ENCODE peak calls at places on chromosomes 1 and 21, in four cellular contexts. R is HepG2, X is GM12878, I is K562. W is an unnamed sample.

GRCh38 chr1:2978691-2979190 is 42.5 kb upstream of the ACTRT2 start:
- DNase-seq in I (no peak), X (no peak), R (no peak), W (no peak)

GRCh38 chr1:40258445-40258769 is 371 bp downstream of the ZMPSTE24 start:
- DNase-seq in I (no peak), R (peak), X (no peak), W (peak)

GRCh38 chr1:162003825-162004205 is 19.9 kb downstream of the OLFML2B start:
- DNase-seq in I (no peak), X (no peak), R (no peak), W (no peak)

GRCh38 chr1:62321438-62321837 is 2.2 kb upstream of the KANK4 start:
- DNase-seq in R (no peak), X (no peak), I (no peak), W (no peak)

GRCh38 chr1:2911391-2912178 is 109.7 kb upstream of the ACTRT2 start:
- DNase-seq in X (no peak), I (no peak), R (no peak), W (no peak)

GRCh38 chr1:235067396-235068154 is 61.1 kb downstream of the TOMM20 start:
- DNase-seq in I (peak), X (no peak), R (peak), W (no peak)

GRCh38 chr1:93442276-93442675 is 5.6 kb upstream of the FNBP1L start:
- DNase-seq in I (peak), X (no peak), R (no peak), W (no peak)

GRCh38 chr21:25561668-25562641 is 45.3 kb downstream of the MRPL39 start:
- DNase-seq in X (peak), R (no peak), I (no peak), W (no peak)

GRCh38 chr1:22388666-22389455 is 62.8 kb upstream of the ZBTB40 start:
- DNase-seq in X (no peak), R (no peak), I (no peak), W (no peak)

GRCh38 chr21:31505975-31506374 is 153.5 kb upstream of the SOD1 start:
- DNase-seq in I (no peak), X (no peak), R (no peak), W (no peak)

GRCh38 chr1:39048745-39049370 is 22.7 kb downstream of the NDUFS5 start:
- DNase-seq in R (no peak), X (no peak), I (peak), W (no peak)

GRCh38 chr1:115440733-115441132 is 102.7 kb upstream of the NGF start:
- DNase-seq in X (no peak), I (no peak), R (no peak), W (no peak)

GRCh38 chr1:6301526-6301925 is 40.6 kb upstream of the GPR153 start:
- DNase-seq in R (no peak), X (no peak), I (no peak), W (no peak)

GRCh38 chr1:6207075-6207885 is 1.4 kb downstream of the RNF207 start:
- DNase-seq in R (no peak), X (no peak), I (no peak), W (no peak)

GRCh38 chr1:97204468-97204867 is 482.9 kb downstream of the PTBP2 start:
- DNase-seq in I (no peak), R (no peak), X (no peak), W (no peak)

GRCh38 chr1:910311-910880 is 13.3 kb upstream of the SAMD11 start:
- DNase-seq in X (no peak), I (no peak), R (no peak), W (no peak)

GRCh38 chr1:7267493-7267892 is 482.2 kb downstream of the CAMTA1 start:
- DNase-seq in R (peak), X (no peak), I (no peak), W (no peak)

GRCh38 chr1:200794506-200795065 is 55.9 kb downstream of the CAMSAP2 start:
- DNase-seq in X (no peak), I (no peak), R (no peak), W (no peak)

GRCh38 chr1:97630968-97631367 is 289.9 kb downstream of the DPYD start:
- DNase-seq in X (no peak), I (no peak), R (no peak), W (peak)

GRCh38 chr1:7561331-7561921 is 209.7 kb upstream of the VAMP3 start:
- DNase-seq in R (no peak), X (no peak), I (peak), W (peak)

GRCh38 chr1:180580237-180580636 is 21.5 kb downstream of the OVAAL start:
- DNase-seq in R (no peak), X (no peak), I (no peak), W (no peak)

GRCh38 chr1:22915816-22916468 is 56.7 kb downstream of the LACTBL1 start:
- DNase-seq in R (no peak), I (no peak), X (no peak), W (no peak)

GRCh38 chr1:46072975-46073374 is 59.5 kb downstream of the PIK3R3 start:
- DNase-seq in X (no peak), R (no peak), I (no peak), W (no peak)

GRCh38 chr1:235169986-235170385 is 8.9 kb upstream of the RBM34 start:
- DNase-seq in X (no peak), I (no peak), R (no peak), W (no peak)

GRCh38 chr1:85201340-85202091 is 700 bp upstream of the SYDE2 start:
- DNase-seq in R (peak), I (peak), X (no peak), W (peak)

GRCh38 chr1:8464987-8465386 is 147.1 kb downstream of the SLC45A1 start:
- DNase-seq in I (no peak), R (no peak), X (no peak), W (no peak)

GRCh38 chr1:20153000-20153418 is 13.9 kb downstream of the PLA2G2F start:
- DNase-seq in I (no peak), X (no peak), R (no peak), W (no peak)

GRCh38 chr1:168161459-168161858 is 17.3 kb upstream of the TIPRL start:
- DNase-seq in R (no peak), I (peak), X (no peak), W (no peak)

GRCh38 chr1:224427346-224427745 is 7.3 kb downstream of the WDR26 start:
- DNase-seq in I (no peak), X (no peak), R (no peak), W (no peak)

GRCh38 chr1:153790282-153790995 is 15.2 kb downstream of the SLC27A3 start:
- DNase-seq in X (no peak), I (no peak), R (no peak), W (no peak)

GRCh38 chr1:204947747-204948146 is 77.1 kb downstream of the NFASC start:
- DNase-seq in R (no peak), I (no peak), X (no peak), W (no peak)

GRCh38 chr1:204945565-204945977 is 74.9 kb downstream of the NFASC start:
- DNase-seq in R (no peak), X (no peak), I (no peak), W (no peak)

GRCh38 chr1:204947338-204947737 is 76.7 kb downstream of the NFASC start:
- DNase-seq in R (no peak), I (no peak), X (no peak), W (no peak)

GRCh38 chr1:204946640-204947039 is 76.0 kb downstream of the NFASC start:
- DNase-seq in I (no peak), R (no peak), X (no peak), W (no peak)

DNA sequence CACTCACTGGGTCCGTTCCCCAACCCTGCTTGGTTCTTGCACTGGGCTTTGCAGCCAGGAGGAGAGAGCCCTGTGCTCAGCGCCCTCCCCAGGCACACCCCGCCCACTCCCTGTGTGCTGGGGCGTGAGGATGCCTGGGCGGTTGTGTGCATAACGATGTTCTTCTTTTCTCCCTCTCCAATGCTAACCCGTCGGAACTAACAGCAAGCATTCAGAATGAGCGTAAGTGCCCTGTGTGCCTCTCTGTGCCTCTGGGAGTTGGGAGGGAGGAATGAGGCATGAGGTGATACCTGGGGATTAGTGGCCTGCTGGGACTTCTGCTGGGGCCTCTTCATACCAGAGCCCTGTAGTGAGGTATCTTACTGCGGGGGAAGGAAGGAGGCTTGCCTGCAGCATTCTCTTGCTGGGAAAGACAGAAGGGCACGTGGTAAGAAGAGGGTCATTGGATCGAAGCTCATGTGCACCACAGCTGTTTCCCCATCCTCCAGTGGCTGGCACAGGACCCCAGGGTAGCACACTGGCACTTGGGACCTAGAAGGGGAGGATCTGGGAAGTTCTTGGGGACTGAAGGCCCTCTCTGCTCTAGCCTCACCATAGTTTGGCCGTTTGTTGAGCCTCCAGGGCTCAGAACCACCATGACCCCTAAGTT is 79.8 kb downstream of the NFASC start:
- DNase-seq in X (no peak), R (no peak), I (no peak), W (no peak)
- TF ChIP-seq FOXK2 in X (no peak), R (no peak), I (no peak), W (no peak)

GRCh38 chr1:228544021-228544850 is 57.1 kb downstream of the RNF187 start:
- DNase-seq in X (no peak), R (no peak), I (no peak), W (no peak)
- TF ChIP-seq TARDBP in X (no peak), R (no peak), I (no peak), W (no peak)

DNA sequence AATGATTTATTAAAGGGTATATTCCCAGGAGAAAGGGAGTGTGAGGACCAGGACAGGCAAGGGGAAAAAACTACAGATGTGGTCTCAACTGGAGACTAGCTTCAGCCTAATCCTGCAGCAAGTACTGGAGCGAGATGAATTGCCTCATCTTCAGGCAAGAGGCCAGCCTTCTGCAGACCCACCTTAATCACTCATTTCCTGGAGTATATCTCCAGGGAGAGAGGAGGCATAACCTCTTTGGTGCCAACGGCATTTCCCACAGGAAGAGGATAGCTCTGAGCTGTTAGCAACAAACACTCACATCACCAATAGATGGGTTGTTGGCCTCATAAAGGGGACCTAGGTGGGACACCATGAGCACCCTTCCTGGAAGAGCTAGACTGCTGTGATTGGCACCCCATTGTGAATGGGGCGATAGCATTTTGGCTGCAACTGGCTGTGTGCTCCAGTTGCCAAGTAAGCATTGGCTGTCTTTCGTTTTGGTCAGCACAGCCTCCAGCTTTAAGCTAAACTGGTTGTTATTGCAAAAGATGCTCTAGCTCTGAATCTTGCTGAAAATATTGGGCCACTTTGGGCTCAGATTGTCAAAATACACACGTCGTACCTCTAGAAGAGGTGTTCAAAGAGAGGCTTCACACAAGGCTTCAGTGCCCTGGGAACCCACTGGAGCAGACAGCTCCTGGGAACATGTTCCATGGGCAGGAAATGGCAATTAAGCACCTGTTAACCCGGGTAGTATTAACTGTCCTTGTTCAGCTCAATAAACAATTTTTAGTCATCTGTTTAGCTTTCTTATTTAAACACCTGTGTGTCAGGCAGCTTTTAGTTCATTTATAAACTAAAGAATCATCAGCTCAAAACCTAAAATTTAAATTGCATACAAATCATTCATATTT is 314.8 kb upstream of the C1orf87 start:
- DNase-seq in I (no peak), R (no peak), X (no peak), W (no peak)
- TF ChIP-seq BHLHE40 in I (no peak), R (no peak), X (no peak), W (no peak)

GRCh38 chr1:184416921-184417320 is 30.1 kb downstream of the C1orf21 start:
- DNase-seq in X (no peak), R (no peak), I (no peak), W (no peak)
- TF ChIP-seq FOXK2 in X (no peak), R (no peak), I (no peak), W (no peak)

W was measured in HEK293T.